ENCODE peak calls at places on chromosomes 6 and 20, in nine cellular contexts. G is astrocyte of the spinal cord, Z is K562, U is neural progenitor cell, M is IMR-90, E is epithelial cell of esophagus, S is dorsolateral prefrontal cortex, A is GM23338, K is body of pancreas. I is an unnamed sample.

GRCh38 chr6:92810913-92811312 is 608.4 kb downstream of the EPHA7 start:
- DNase-seq in G (peak; percentile 52), M (peak; percentile 27), U (peak; percentile 83), E (peak; percentile 52), K (peak; percentile 17), Z (peak; percentile 4), A (peak; percentile 86), S (no peak), I (peak; percentile 65)

GRCh38 chr6:15870354-15871043 is 207.7 kb upstream of the DTNBP1 start:
- DNase-seq in G (peak; percentile 35), A (no peak), M (no peak), U (no peak), S (no peak), Z (no peak), K (no peak), E (peak; percentile 49), I (peak; percentile 52)

GRCh38 chr6:75268121-75268987 is 16.2 kb downstream of the TMEM30A start:
- DNase-seq in G (no peak), Z (no peak), K (no peak), S (no peak), M (peak; percentile 54), U (no peak), E (peak; percentile 88), A (peak; percentile 94), I (no peak)

GRCh38 chr6:43723737-43724295 is 36.2 kb upstream of the MRPS18A start:
- DNase-seq in A (peak; percentile 91), E (peak; percentile 92), S (no peak), K (peak; percentile 84), Z (peak; percentile 91), G (peak; percentile 54), U (peak; percentile 88), M (peak; percentile 70), I (peak; percentile 83)

GRCh38 chr20:58755751-58756524 is 63.3 kb downstream of the NPEPL1 start:
- DNase-seq in S (no peak), K (no peak), Z (no peak), M (no peak), G (no peak), U (no peak), A (no peak), E (no peak), I (no peak)

GRCh38 chr6:12899080-12899815 is 182.7 kb downstream of the PHACTR1 start:
- DNase-seq in A (no peak), G (no peak), Z (no peak), M (no peak), K (no peak), E (no peak), U (no peak), S (no peak), I (no peak)

GRCh38 chr6:170464524-170464979 is 88.6 kb downstream of the PSMB1 start:
- DNase-seq in K (no peak), M (no peak), A (no peak), G (no peak), S (no peak), E (no peak), U (no peak), Z (no peak), I (no peak)

GRCh38 chr20:62120990-62121775 is 1.1 kb upstream of the LSM14B start:
- DNase-seq in E (peak; percentile 59), G (no peak), M (peak; percentile 61), U (peak; percentile 18), Z (no peak), A (peak; percentile 31), S (peak; percentile 45), K (no peak), I (peak; percentile 72)

GRCh38 chr6:98308564-98308963 is 525.8 kb upstream of the POU3F2 start:
- DNase-seq in G (no peak), A (no peak), Z (no peak), M (no peak), E (peak; percentile 16), U (no peak), K (no peak), S (no peak), I (no peak)

GRCh38 chr6:131946404-131946991 is 4.7 kb downstream of the CCN2 start:
- DNase-seq in M (peak; percentile 78), G (peak; percentile 80), E (no peak), U (no peak), A (peak; percentile 54), S (no peak), Z (no peak), K (peak; percentile 48), I (peak; percentile 78)

GRCh38 chr6:112037783-112038216 is 16.1 kb upstream of the CCN6 start:
- DNase-seq in G (peak; percentile 95), E (peak; percentile 74), U (no peak), S (no peak), Z (no peak), A (no peak), M (peak; percentile 90), K (peak; percentile 38), I (peak; percentile 91)

DNA sequence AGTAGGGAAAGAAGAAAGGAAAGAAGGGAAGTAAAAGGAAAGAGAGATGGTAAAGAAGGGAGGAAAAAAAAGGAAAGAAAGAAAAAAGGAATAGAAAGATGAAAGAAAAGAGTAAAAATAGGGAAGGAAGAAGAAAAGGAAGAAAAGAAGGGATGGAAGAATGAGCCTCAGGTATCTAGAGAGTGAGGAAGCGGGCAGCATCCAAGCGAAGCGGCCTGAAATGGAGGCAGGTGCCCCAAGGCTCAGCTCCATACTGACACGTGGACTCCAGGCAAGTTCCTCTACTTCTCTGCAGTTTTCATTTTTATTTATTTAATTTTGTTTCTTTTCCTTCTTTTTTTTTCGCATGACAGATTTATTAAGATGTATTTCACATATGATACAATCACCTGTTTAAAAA is 373.1 kb downstream of the ESR1 start:
- DNase-seq in A (no peak), S (no peak), U (no peak), K (no peak), G (no peak), M (no peak), E (no peak), Z (no peak), I (no peak)
- H3K4me3 ChIP-seq in A (no peak overlapping the region), S (no peak overlapping the region), U (no peak overlapping the region), K (no peak overlapping the region), G (no peak overlapping the region), M (no peak overlapping the region), E (no peak overlapping the region), Z (no peak overlapping the region), I (no peak overlapping the region)

GRCh38 chr20:39429716-39430115 is 467.6 kb downstream of the DHX35 start:
- DNase-seq in E (peak; percentile 1), K (no peak), A (peak; percentile 65), M (no peak), S (no peak), U (peak; percentile 27), Z (no peak), G (no peak), I (no peak)
- TF ChIP-seq CTCF in E (peak; percentile 23), K (no peak), A (peak; percentile 61), M (no peak), S (peak; percentile 45), U (peak; percentile 55), Z (no peak), G (peak; percentile 1), I (no peak)

GRCh38 chr6:28356666-28357020 is 6.9 kb downstream of the ZKSCAN3 start:
- DNase-seq in U (no peak), E (no peak), M (no peak), Z (no peak), G (no peak), A (no peak), K (no peak), S (no peak), I (no peak)

GRCh38 chr6:28353356-28353755 is 3.6 kb downstream of the ZKSCAN3 start:
- DNase-seq in M (no peak), E (no peak), U (no peak), Z (peak; percentile 36), A (no peak), G (no peak), K (no peak), S (no peak), I (no peak)

GRCh38 chr6:28354688-28355554 is 5.2 kb downstream of the ZKSCAN3 start:
- DNase-seq in A (no peak), U (no peak), M (no peak), Z (no peak), S (no peak), G (no peak), E (no peak), K (no peak), I (no peak)

GRCh38 chr6:28355743-28356665 is 6.3 kb downstream of the ZKSCAN3 start:
- DNase-seq in A (peak; percentile 96), S (peak; percentile 44), U (peak; percentile 91), G (peak; percentile 92), M (peak; percentile 91), E (peak; percentile 89), K (peak; percentile 87), Z (peak; percentile 77), I (peak; percentile 95)

GRCh38 chr6:28353981-28354676 is 4.4 kb downstream of the ZKSCAN3 start:
- DNase-seq in S (peak; percentile 45), K (peak; percentile 90), E (peak; percentile 89), M (peak; percentile 33), U (no peak), G (peak; percentile 24), Z (peak; percentile 64), A (no peak), I (peak; percentile 23)
- H3K4me3 ChIP-seq in S (peak overlapping the region; percentile 16), K (no peak overlapping the region), E (peak overlapping the region; percentile 41), M (no peak overlapping the region), U (no peak overlapping the region), G (no peak overlapping the region), Z (peak overlapping the region; percentile 10), A (no peak overlapping the region), I (no peak overlapping the region)

GRCh38 chr6:167745660-167746376 is 80.9 kb upstream of the AFDN start:
- DNase-seq in S (no peak), U (no peak), E (no peak), G (no peak), A (no peak), M (no peak), K (peak; percentile 32), Z (no peak), I (no peak)

GRCh38 chr6:167746377-167747151 is 80.1 kb upstream of the AFDN start:
- DNase-seq in Z (no peak), E (no peak), G (no peak), K (no peak), S (no peak), A (no peak), U (no peak), M (no peak), I (no peak)

GRCh38 chr6:167739721-167740475 is 86.8 kb upstream of the AFDN start:
- DNase-seq in Z (no peak), K (no peak), M (no peak), A (no peak), E (no peak), S (no peak), U (no peak), G (no peak), I (no peak)

GRCh38 chr6:167744681-167745659 is 81.7 kb upstream of the AFDN start:
- DNase-seq in S (no peak), K (no peak), Z (no peak), A (no peak), U (no peak), E (no peak), M (no peak), G (no peak), I (no peak)

DNA sequence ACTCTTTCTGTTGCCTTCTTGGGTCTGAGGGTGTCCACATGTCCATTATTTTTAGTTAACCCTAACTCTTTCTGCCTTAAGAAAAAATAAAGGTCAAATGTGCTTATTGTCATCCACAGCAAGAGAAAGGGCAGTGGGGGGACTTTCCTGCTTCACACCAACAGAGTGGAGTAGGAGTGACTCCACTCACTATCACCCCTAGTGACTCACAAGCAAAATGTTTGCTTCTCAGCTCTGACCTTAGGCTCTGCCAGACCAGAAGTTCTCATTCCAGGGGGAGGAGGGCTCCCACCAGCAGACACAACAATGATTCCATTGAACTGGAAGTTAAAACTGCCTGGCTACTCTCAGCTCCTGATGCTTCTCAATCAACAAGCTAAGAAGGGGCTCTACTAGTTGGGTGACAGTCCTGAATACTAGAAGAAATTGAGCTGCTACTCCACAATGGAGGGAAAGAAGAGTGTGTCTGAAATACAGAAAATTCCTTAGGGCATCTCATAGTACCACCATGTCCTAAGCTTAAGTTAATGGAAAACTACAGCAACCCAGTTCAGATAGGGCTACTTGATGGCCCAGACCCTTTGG is 83.9 kb upstream of the AFDN start:
- DNase-seq in K (no peak), A (peak; percentile 38), E (no peak), U (peak; percentile 45), M (no peak), S (no peak), G (peak; percentile 5), Z (no peak), I (peak; percentile 36)
- TF ChIP-seq CTCF in K (no peak), A (peak; percentile 19), E (no peak), U (peak; percentile 18), M (no peak), S (no peak), G (no peak), Z (peak; percentile 15), I (peak; percentile 16)